ENCODE peak calls at places on chromosomes 12 and 14, in nine cellular contexts. C is T-cell; Z is CD4-positive, CD25-positive, alpha-beta regulatory T cell; W is AG08395; O is gastrocnemius medialis; M is NCI-H524 treated with DMSO at 0.1 percent for 48 hours; N is astrocyte of the cerebellum; B is stimulated activated CD4-positive, alpha-beta T cell treated with anti-CD3 and anti-CD28 coated beads, Interleukin-12 subunit alpha, Interleukin-12 subunit beta, amount 100 ng/mL, for 4 hours; E is activated B cell treated with CpG ODN at 0.5 μM for 24 hours. R is an unnamed sample.

GRCh38 chr12:76643438-76643837 is 83.9 kb upstream of the OSBPL8 start:
- DNase-seq in C (no peak), Z (no peak), W (no peak), O (no peak), M (no peak), N (no peak), B (no peak), E (no peak), R (no peak)

GRCh38 chr14:74326369-74327152 is 21.7 kb upstream of the VRTN start:
- DNase-seq in C (no peak), Z (no peak), W (no peak), O (no peak), M (no peak), N (peak), B (no peak), E (no peak), R (no peak)

GRCh38 chr14:94768521-94769412 is 1.1 kb downstream of the GSC start:
- DNase-seq in C (no peak), Z (peak), W (peak), O (peak), M (no peak), N (no peak), B (no peak), E (no peak), R (peak)

GRCh38 chr12:120104924-120105323 is 11.6 kb downstream of the RAB35 start:
- DNase-seq in C (no peak), Z (no peak), W (no peak), O (no peak), M (no peak), N (no peak), B (no peak), E (no peak), R (no peak)

GRCh38 chr12:1374296-1374695 is 220.1 kb downstream of the FBXL14 start:
- DNase-seq in C (no peak), Z (no peak), W (peak), O (no peak), M (no peak), N (no peak), B (no peak), E (no peak), R (no peak)

GRCh38 chr12:5716991-5717390 is 228.1 kb downstream of the ANO2 start:
- DNase-seq in C (no peak), Z (no peak), W (no peak), O (no peak), M (no peak), N (no peak), B (no peak), E (no peak), R (no peak)

GRCh38 chr12:115507951-115508722 is 769.4 kb downstream of the MED13L start:
- DNase-seq in C (no peak), Z (no peak), W (no peak), O (no peak), M (no peak), N (no peak), B (no peak), E (no peak), R (peak)

GRCh38 chr14:105086833-105087307 is 21.6 kb upstream of the GPR132 start:
- DNase-seq in C (peak), Z (peak), W (peak), O (no peak), M (peak), N (no peak), B (peak), E (peak), R (peak)

R was measured in Right ventricle myocardium superior.